ENCODE peak calls at places on chromosomes 5 and 9, in seven cellular contexts. H is mesendoderm; E is GM23248; B is naive thymus-derived CD4-positive, alpha-beta T cell; L is IMR-90; M is heart left ventricle; K is CD8-positive, alpha-beta T cell. D is an unnamed sample.
A peak's percentile ranks its signal among the peaks of the same experiment; 100 is the strongest.

GRCh38 chr5:174210927-174211326 is 165.4 kb downstream of the NSG2 start:
- DNase-seq in H (no peak), M (no peak), L (no peak), E (no peak), B (no peak), K (no peak), D (no peak)

GRCh38 chr9:89408628-89409101 is 89.2 kb downstream of the SEMA4D start:
- DNase-seq in B (peak; percentile 75), L (no peak), M (no peak), E (no peak), H (no peak), K (peak; percentile 68), D (peak; percentile 86)

GRCh38 chr5:129077433-129078075 is 17.0 kb upstream of the ISOC1 start:
- DNase-seq in M (no peak), L (no peak), B (no peak), E (no peak), H (no peak), K (no peak), D (no peak)

GRCh38 chr5:143599474-143599873 is 196.0 kb upstream of the NR3C1 start:
- DNase-seq in H (no peak), M (no peak), B (no peak), E (no peak), L (no peak), K (no peak), D (no peak)

GRCh38 chr5:39691993-39692392 is 267.2 kb upstream of the DAB2 start:
- DNase-seq in K (no peak), L (no peak), B (no peak), M (no peak), H (peak; percentile 29), E (no peak), D (no peak)

GRCh38 chr5:1910861-1911772 is 28.4 kb upstream of the IRX4 start:
- DNase-seq in B (no peak), E (no peak), H (no peak), M (no peak), K (no peak), L (no peak), D (no peak)

GRCh38 chr5:172943283-172943841 is 15.9 kb upstream of the RPL26L1 start:
- DNase-seq in H (peak; percentile 97), E (peak; percentile 98), K (no peak), L (peak; percentile 80), B (no peak), M (peak; percentile 72), D (no peak)

GRCh38 chr5:172564883-172565282 is 76.2 kb upstream of the NEURL1B start:
- DNase-seq in H (no peak), E (no peak), M (no peak), K (no peak), L (no peak), B (no peak), D (no peak)

GRCh38 chr9:38443597-38443996 is 19.3 kb upstream of the IGFBPL1 start:
- DNase-seq in B (no peak), L (no peak), M (no peak), H (no peak), E (no peak), K (no peak), D (no peak)

GRCh38 chr5:88172847-88173758 is 95.5 kb downstream of the TMEM161B start:
- DNase-seq in E (no peak), H (peak; percentile 59), M (no peak), B (no peak), L (peak; percentile 5), K (no peak), D (no peak)

GRCh38 chr9:13614060-13614459 is 334.6 kb upstream of the MPDZ start:
- DNase-seq in H (no peak), L (no peak), M (no peak), E (no peak), B (no peak), K (no peak), D (no peak)

GRCh38 chr9:96741771-96742170 is 36.1 kb downstream of the ZNF510 start:
- DNase-seq in H (no peak), E (no peak), K (no peak), M (no peak), L (no peak), B (no peak), D (no peak)

GRCh38 chr9:131448818-131449217 is 53.9 kb upstream of the POMT1 start:
- DNase-seq in H (no peak), B (no peak), K (no peak), E (no peak), L (no peak), M (no peak), D (no peak)

GRCh38 chr9:125829743-125830142 is 82.6 kb downstream of the PBX3 start:
- DNase-seq in E (peak; percentile 55), L (peak; percentile 12), M (no peak), B (peak; percentile 74), K (peak; percentile 16), H (no peak), D (peak; percentile 66)

GRCh38 chr9:114487607-114488300 is 17.5 kb downstream of the WHRN start:
- DNase-seq in E (peak; percentile 74), K (peak; percentile 30), M (no peak), H (peak; percentile 83), B (peak; percentile 63), L (peak; percentile 69), D (peak; percentile 70)

GRCh38 chr5:96961053-96961452 is 25.2 kb downstream of the LNPEP start:
- DNase-seq in B (peak; percentile 75), L (no peak), E (no peak), K (no peak), M (no peak), H (no peak), D (peak; percentile 79)

GRCh38 chr9:3177921-3178320 is 334.0 kb upstream of the PUM3 start:
- DNase-seq in B (no peak), L (no peak), K (no peak), H (no peak), M (no peak), E (peak; percentile 77), D (no peak)

GRCh38 chr5:137660349-137660817 is 75.5 kb downstream of the KLHL3 start:
- DNase-seq in E (peak; percentile 81), K (peak; percentile 55), H (peak; percentile 93), M (peak; percentile 68), B (peak; percentile 70), L (peak; percentile 81), D (peak; percentile 68)

GRCh38 chr5:10702040-10702629 is 58.9 kb downstream of the DAP start:
- DNase-seq in L (peak; percentile 98), M (no peak), E (peak; percentile 89), B (no peak), H (no peak), K (no peak), D (no peak)

GRCh38 chr5:55222819-55223124 is 4.3 kb downstream of the MCIDAS start:
- DNase-seq in E (no peak), K (no peak), L (no peak), M (no peak), H (no peak), B (no peak), D (peak; percentile 5)
- H3K27ac ChIP-seq in E (no peak overlapping the region), K (no peak overlapping the region), L (no peak overlapping the region), M (no peak overlapping the region), H (no peak overlapping the region), B (no peak overlapping the region), D (no peak overlapping the region)

GRCh38 chr5:179733764-179734126 is 1.1 kb downstream of the MAML1 start:
- DNase-seq in B (no peak), K (no peak), H (no peak), E (peak; percentile 10), L (no peak), M (no peak), D (no peak)
- H3K4me1 ChIP-seq in B (peaks cover 25% of the 10 kb centered on the region), K (peaks cover 40% of the 10 kb centered on the region), H (peaks cover 3% of the 10 kb centered on the region), E (peaks cover 14% of the 10 kb centered on the region), L (peaks cover 11% of the 10 kb centered on the region), M (peaks cover 53% of the 10 kb centered on the region), D (peaks cover 56% of the 10 kb centered on the region)

GRCh38 chr5:14218011-14218410 is 74.9 kb downstream of the TRIO start:
- DNase-seq in H (no peak), L (no peak), K (no peak), E (no peak), B (no peak), M (no peak), D (no peak)
- H3K27ac ChIP-seq in H (no peak overlapping the region), L (no peak overlapping the region), K (no peak overlapping the region), E (peak overlapping the region; percentile 41), B (no peak overlapping the region), M (no peak overlapping the region), D (no peak overlapping the region)

DNA sequence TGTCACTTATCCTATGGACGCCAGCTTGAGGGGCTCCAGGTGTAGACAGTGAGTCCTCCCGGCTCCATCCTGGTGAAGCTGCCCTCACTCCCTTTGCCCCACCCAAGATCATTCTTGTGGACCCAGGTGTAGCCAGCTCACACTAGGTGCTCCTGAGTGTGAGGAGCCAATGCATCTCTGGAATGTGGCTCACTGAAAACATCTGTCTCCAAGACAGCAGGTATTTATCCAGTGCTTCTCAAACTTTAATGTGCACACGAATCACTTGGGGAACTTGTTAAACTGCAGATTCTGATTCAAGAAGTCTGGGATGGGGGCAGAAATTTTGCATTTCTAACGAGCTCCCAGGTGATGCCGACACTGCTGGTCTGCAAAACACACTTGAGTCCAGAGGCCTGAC is 13.5 kb upstream of the ENC1 start:
- DNase-seq in L (no peak), K (no peak), B (no peak), H (no peak), M (no peak), E (no peak), D (no peak)
- H3K4me1 ChIP-seq in L (no peaks in the 10 kb centered on the region), K (no peaks in the 10 kb centered on the region), B (no peaks in the 10 kb centered on the region), H (no peaks in the 10 kb centered on the region), M (peaks cover 5% of the 10 kb centered on the region), E (no peaks in the 10 kb centered on the region), D (no peaks in the 10 kb centered on the region)

D was measured in CD4-positive, alpha-beta memory T cell.